ENCODE peak calls at places on chromosomes 12 and 14, in six cellular contexts. B is foreskin fibroblast, Q is islet precursor cell, C is M059J, D is fibroblast of the aortic adventitia, N is kidney tubule cell. O is an unnamed sample.

GRCh38 chr12:119177724-119178380 is 879 bp upstream of the HSPB8 start:
- DNase-seq in B (no peak), Q (peak), C (no peak), D (no peak), N (no peak), O (no peak)

GRCh38 chr12:88219861-88220260 is 77.8 kb downstream of the TMTC3 start:
- DNase-seq in B (no peak), Q (no peak), C (no peak), D (no peak), N (no peak), O (no peak)

GRCh38 chr14:68896132-68896531 is 83.0 kb downstream of the ACTN1 start:
- DNase-seq in B (no peak), Q (peak), C (no peak), D (no peak), N (no peak), O (no peak)

GRCh38 chr12:3149505-3150307 is 72.5 kb downstream of the TSPAN9 start:
- DNase-seq in B (no peak), Q (no peak), C (no peak), D (peak), N (no peak), O (no peak)

GRCh38 chr12:124543052-124543590 is 24.3 kb downstream of the NCOR2 start:
- DNase-seq in B (no peak), Q (no peak), C (peak), D (no peak), N (peak), O (peak)

GRCh38 chr14:92880851-92881250 is 42.1 kb upstream of the CHGA start:
- DNase-seq in B (peak), Q (no peak), C (peak), D (peak), N (no peak), O (peak)

GRCh38 chr14:66507722-66508546 is at the start of gene GPHN:
- DNase-seq in B (peak), Q (peak), C (peak), D (peak), N (peak), O (peak)

GRCh38 chr14:32444262-32444661 is 115.2 kb downstream of the AKAP6 start:
- DNase-seq in B (no peak), Q (no peak), C (no peak), D (no peak), N (no peak), O (no peak)

GRCh38 chr14:65414961-65415589 is 2.5 kb downstream of the FUT8 start:
- DNase-seq in B (peak), Q (no peak), C (peak), D (peak), N (peak), O (peak)

GRCh38 chr12:58575281-58575680 is 345.0 kb downstream of the LRIG3 start:
- DNase-seq in B (peak), Q (no peak), C (peak), D (peak), N (peak), O (peak)

GRCh38 chr12:12441891-12442461 is 85.1 kb downstream of the BORCS5 start:
- DNase-seq in B (no peak), Q (no peak), C (peak), D (peak), N (no peak), O (peak)

GRCh38 chr12:124203176-124203575 is 91.7 kb upstream of the RFLNA start:
- DNase-seq in B (no peak), Q (no peak), C (no peak), D (no peak), N (no peak), O (no peak)

GRCh38 chr14:60756847-60757246 is 22.3 kb downstream of the MNAT1 start:
- DNase-seq in B (peak), Q (no peak), C (peak), D (peak), N (no peak), O (no peak)

GRCh38 chr14:100651999-100652508 is 64.8 kb upstream of the BEGAIN start:
- DNase-seq in B (peak), Q (no peak), C (no peak), D (peak), N (no peak), O (no peak)

GRCh38 chr14:59208224-59208814 is 19.9 kb downstream of the DAAM1 start:
- DNase-seq in B (peak), Q (peak), C (peak), D (peak), N (peak), O (no peak)

GRCh38 chr14:96309907-96310330 is 53.2 kb downstream of the ATG2B start:
- DNase-seq in B (no peak), Q (no peak), C (no peak), D (no peak), N (peak), O (no peak)

GRCh38 chr14:68784995-68785816 is 7.7 kb downstream of the ZFP36L1 start:
- DNase-seq in B (peak), Q (no peak), C (peak), D (peak), N (peak), O (no peak)

GRCh38 chr12:11959117-11959823 is 111.5 kb upstream of the BCL2L14 start:
- DNase-seq in B (peak), Q (peak), C (peak), D (no peak), N (peak), O (no peak)

GRCh38 chr12:119069029-119069731 is 87.8 kb downstream of the SRRM4 start:
- DNase-seq in B (no peak), Q (no peak), C (no peak), D (no peak), N (no peak), O (no peak)

GRCh38 chr12:13255792-13256704 is 59.5 kb downstream of the EMP1 start:
- DNase-seq in B (peak), Q (peak), C (peak), D (peak), N (peak), O (peak)